ENCODE peak calls at places on chromosomes 5 and 9, in six cellular contexts. J is amniotic epithelial cell; M is psoas muscle; P is heart right ventricle; C is fibroblast of lung; X is activated CD4-positive, alpha-beta T cell treated with anti-CD3 and anti-CD28 coated beads for 24 hours. W is an unnamed sample.

GRCh38 chr9:84953797-84954695 is 284.5 kb downstream of the NTRK2 start:
- DNase-seq in C (peak; percentile 46), P (peak; percentile 82), M (peak; percentile 74), X (peak; percentile 0), J (peak; percentile 1), W (peak; percentile 70)

GRCh38 chr5:132979367-132979935 is 16.0 kb upstream of the AFF4 start:
- DNase-seq in X (no peak), M (no peak), C (peak; percentile 53), P (no peak), J (peak; percentile 60), W (no peak)

GRCh38 chr9:124062172-124062571 is 50.6 kb downstream of the LHX2 start:
- DNase-seq in C (no peak), J (no peak), M (no peak), P (no peak), X (no peak), W (no peak)

GRCh38 chr5:96538831-96539250 is 105.8 kb upstream of the PCSK1 start:
- DNase-seq in P (no peak), M (no peak), X (no peak), C (no peak), J (no peak), W (no peak)

GRCh38 chr9:94672811-94673487 is 33.6 kb upstream of the FBP1 start:
- DNase-seq in C (peak; percentile 84), P (no peak), X (no peak), J (peak; percentile 80), M (no peak), W (no peak)

GRCh38 chr9:136119259-136120118 is 814 bp upstream of the TMEM250 start:
- DNase-seq in P (no peak), J (no peak), M (peak; percentile 51), X (no peak), C (peak; percentile 47), W (peak; percentile 60)

GRCh38 chr5:6775595-6775994 is 62.4 kb downstream of the TENT4A start:
- DNase-seq in J (no peak), X (no peak), P (no peak), C (no peak), M (no peak), W (no peak)

GRCh38 chr5:77180167-77181081 is 30.1 kb upstream of the PDE8B start:
- DNase-seq in P (peak; percentile 26), C (peak; percentile 14), J (no peak), X (no peak), M (peak; percentile 53), W (peak; percentile 18)

GRCh38 chr5:11334404-11334803 is 569.8 kb downstream of the CTNND2 start:
- DNase-seq in C (no peak), M (no peak), X (no peak), P (no peak), J (no peak), W (no peak)

GRCh38 chr5:73957397-73958001 is 331.5 kb downstream of the ARHGEF28 start:
- DNase-seq in X (no peak), C (peak; percentile 56), J (no peak), M (no peak), P (no peak), W (no peak)

GRCh38 chr9:15149450-15149849 is 157.6 kb downstream of the TTC39B start:
- DNase-seq in P (no peak), X (no peak), J (peak; percentile 72), C (peak; percentile 34), M (no peak), W (no peak)

GRCh38 chr5:87147441-87147840 is 120.2 kb upstream of the RASA1 start:
- DNase-seq in P (no peak), M (no peak), X (no peak), C (peak; percentile 77), J (peak; percentile 19), W (no peak)